ENCODE peak calls at places on chromosomes 2 and 18, in six cellular contexts. G is AG10803, U is body of pancreas, W is HuH-7.5, V is GM04503, E is NCI-H2081. A is an unnamed sample.

GRCh38 chr2:220157312-220157711 is 529.9 kb downstream of the SLC4A3 start:
- DNase-seq in U (no peak), E (no peak), V (no peak), W (no peak), G (no peak), A (no peak)

GRCh38 chr2:236874866-236875481 is 210.7 kb upstream of the COPS8 start:
- DNase-seq in E (no peak), W (no peak), G (no peak), U (no peak), V (no peak), A (no peak)

GRCh38 chr2:129329574-129329973 is 649.9 kb upstream of the RAB6C start:
- DNase-seq in W (no peak), V (no peak), E (no peak), U (no peak), G (no peak), A (no peak)

GRCh38 chr2:191811807-191812602 is 34.9 kb downstream of the CAVIN2 start:
- DNase-seq in G (peak), E (peak), V (peak), U (peak), W (peak), A (no peak)

GRCh38 chr2:42238644-42239288 is 69.6 kb downstream of the EML4 start:
- DNase-seq in U (peak), W (no peak), E (peak), G (peak), V (no peak), A (no peak)

GRCh38 chr2:83081835-83082522 is 1377.1 kb downstream of the SUCLG1 start:
- DNase-seq in V (peak), G (peak), W (peak), E (peak), U (no peak), A (no peak)

GRCh38 chr2:67716895-67717294 is 319.8 kb downstream of the ETAA1 start:
- DNase-seq in G (no peak), W (no peak), V (no peak), U (no peak), E (no peak), A (no peak)

GRCh38 chr18:73093687-73094250 is 226.0 kb upstream of the NETO1 start:
- DNase-seq in G (peak), V (no peak), E (no peak), W (no peak), U (no peak), A (no peak)

GRCh38 chr2:231227309-231228162 is 29.1 kb downstream of the ARMC9 start:
- DNase-seq in G (peak), E (peak), U (peak), W (peak), V (peak), A (peak)

GRCh38 chr2:57330447-57330846 is 716.2 kb upstream of the VRK2 start:
- DNase-seq in V (peak), G (peak), E (no peak), U (no peak), W (no peak), A (no peak)

A was measured in iPS DF 19.7.